ENCODE peak calls at places on chromosomes 16 and 17, in nine cellular contexts. One of them, this sample, is unnamed.

GRCh38 chr16:65117701-65118448 is 4.0 kb downstream of the CDH11 start:
- DNase-seq in breast epithelium: peak; percentile 60
- DNase-seq in adrenal gland: peak; percentile 76
- DNase-seq in upper lobe of right lung: no peak
- DNase-seq in psoas muscle: peak; percentile 68
- DNase-seq in AG04450: peak; percentile 75
- DNase-seq in uterus: peak; percentile 80
- DNase-seq in transverse colon: peak; percentile 70
- DNase-seq in HCT116: peak; percentile 0
- DNase-seq in this sample: no peak

GRCh38 chr16:3175157-3176153 is 12.5 kb upstream of the OR1F1 start:
- DNase-seq in upper lobe of right lung: no peak
- DNase-seq in transverse colon: no peak
- DNase-seq in adrenal gland: no peak
- DNase-seq in breast epithelium: no peak
- DNase-seq in uterus: no peak
- DNase-seq in psoas muscle: no peak
- DNase-seq in HCT116: peak; percentile 80
- DNase-seq in AG04450: no peak
- DNase-seq in this sample: no peak

GRCh38 chr17:41338961-41339485 is 11.6 kb downstream of the KRT33A start:
- DNase-seq in upper lobe of right lung: no peak
- DNase-seq in psoas muscle: no peak
- DNase-seq in transverse colon: no peak
- DNase-seq in breast epithelium: no peak
- DNase-seq in adrenal gland: no peak
- DNase-seq in HCT116: no peak
- DNase-seq in uterus: no peak
- DNase-seq in AG04450: no peak
- DNase-seq in this sample: no peak

GRCh38 chr16:49529646-49530045 is 156.0 kb downstream of the C16orf78 start:
- DNase-seq in uterus: no peak
- DNase-seq in AG04450: no peak
- DNase-seq in upper lobe of right lung: no peak
- DNase-seq in breast epithelium: no peak
- DNase-seq in HCT116: no peak
- DNase-seq in adrenal gland: no peak
- DNase-seq in transverse colon: no peak
- DNase-seq in psoas muscle: no peak
- DNase-seq in this sample: no peak

GRCh38 chr17:50626037-50626574 is 8.6 kb upstream of the ABCC3 start:
- DNase-seq in uterus: peak; percentile 83
- DNase-seq in upper lobe of right lung: peak; percentile 84
- DNase-seq in AG04450: peak; percentile 37
- DNase-seq in transverse colon: peak; percentile 71
- DNase-seq in HCT116: peak; percentile 58
- DNase-seq in psoas muscle: peak; percentile 87
- DNase-seq in breast epithelium: peak; percentile 68
- DNase-seq in adrenal gland: peak; percentile 88
- DNase-seq in this sample: no peak

GRCh38 chr17:2275722-2276121 is 27.9 kb downstream of the SMG6 start:
- DNase-seq in upper lobe of right lung: no peak
- DNase-seq in psoas muscle: no peak
- DNase-seq in adrenal gland: no peak
- DNase-seq in breast epithelium: no peak
- DNase-seq in AG04450: no peak
- DNase-seq in uterus: no peak
- DNase-seq in transverse colon: no peak
- DNase-seq in HCT116: no peak
- DNase-seq in this sample: no peak

GRCh38 chr17:65797809-65798208 is 236.4 kb upstream of the AXIN2 start:
- DNase-seq in AG04450: no peak
- DNase-seq in adrenal gland: no peak
- DNase-seq in breast epithelium: no peak
- DNase-seq in transverse colon: no peak
- DNase-seq in HCT116: no peak
- DNase-seq in uterus: no peak
- DNase-seq in upper lobe of right lung: no peak
- DNase-seq in psoas muscle: no peak
- DNase-seq in this sample: no peak

GRCh38 chr16:84834403-84834772 is 14.6 kb downstream of the CRISPLD2 start:
- DNase-seq in HCT116: no peak
- DNase-seq in AG04450: no peak
- DNase-seq in psoas muscle: no peak
- DNase-seq in transverse colon: no peak
- DNase-seq in uterus: no peak
- DNase-seq in adrenal gland: no peak
- DNase-seq in upper lobe of right lung: no peak
- DNase-seq in breast epithelium: peak; percentile 64
- DNase-seq in this sample: no peak

GRCh38 chr17:80613732-80614071 is 69.1 kb downstream of the RPTOR start:
- DNase-seq in transverse colon: no peak
- DNase-seq in breast epithelium: no peak
- DNase-seq in uterus: no peak
- DNase-seq in psoas muscle: no peak
- DNase-seq in AG04450: no peak
- DNase-seq in upper lobe of right lung: no peak
- DNase-seq in adrenal gland: no peak
- DNase-seq in HCT116: no peak
- DNase-seq in this sample: no peak

GRCh38 chr17:70661342-70662222 is 492.2 kb downstream of the KCNJ2 start:
- DNase-seq in psoas muscle: no peak
- DNase-seq in uterus: no peak
- DNase-seq in transverse colon: peak; percentile 35
- DNase-seq in AG04450: no peak
- DNase-seq in adrenal gland: no peak
- DNase-seq in breast epithelium: no peak
- DNase-seq in upper lobe of right lung: no peak
- DNase-seq in HCT116: no peak
- DNase-seq in this sample: no peak

GRCh38 chr17:10698116-10698818 is 873 bp downstream of the ADPRM start:
- DNase-seq in AG04450: no peak
- DNase-seq in upper lobe of right lung: no peak
- DNase-seq in uterus: no peak
- DNase-seq in HCT116: no peak
- DNase-seq in breast epithelium: no peak
- DNase-seq in adrenal gland: peak; percentile 8
- DNase-seq in transverse colon: no peak
- DNase-seq in psoas muscle: no peak
- DNase-seq in this sample: no peak

GRCh38 chr16:16934660-16935059 is 536.1 kb downstream of the XYLT1 start:
- DNase-seq in adrenal gland: no peak
- DNase-seq in uterus: no peak
- DNase-seq in transverse colon: no peak
- DNase-seq in breast epithelium: no peak
- DNase-seq in HCT116: no peak
- DNase-seq in psoas muscle: no peak
- DNase-seq in AG04450: no peak
- DNase-seq in upper lobe of right lung: no peak
- DNase-seq in this sample: no peak

GRCh38 chr17:66716236-66717026 is 118.5 kb upstream of the CACNG5 start:
- DNase-seq in transverse colon: no peak
- DNase-seq in breast epithelium: no peak
- DNase-seq in upper lobe of right lung: no peak
- DNase-seq in psoas muscle: no peak
- DNase-seq in uterus: no peak
- DNase-seq in AG04450: no peak
- DNase-seq in HCT116: no peak
- DNase-seq in adrenal gland: peak; percentile 35
- DNase-seq in this sample: no peak

GRCh38 chr17:76384222-76384986 is at the start of gene SPHK1:
- DNase-seq in uterus: peak; percentile 54
- DNase-seq in transverse colon: peak; percentile 76
- DNase-seq in psoas muscle: peak; percentile 81
- DNase-seq in breast epithelium: no peak
- DNase-seq in adrenal gland: peak; percentile 58
- DNase-seq in HCT116: peak; percentile 51
- DNase-seq in AG04450: no peak
- DNase-seq in upper lobe of right lung: peak; percentile 88
- DNase-seq in this sample: no peak

GRCh38 chr17:76382305-76382802 is 2.1 kb upstream of the SPHK1 start:
- DNase-seq in adrenal gland: no peak
- DNase-seq in AG04450: no peak
- DNase-seq in HCT116: no peak
- DNase-seq in breast epithelium: peak; percentile 54
- DNase-seq in transverse colon: no peak
- DNase-seq in uterus: no peak
- DNase-seq in upper lobe of right lung: no peak
- DNase-seq in psoas muscle: no peak
- DNase-seq in this sample: no peak

GRCh38 chr17:76384987-76385891 is 830 bp downstream of the SPHK1 start:
- DNase-seq in breast epithelium: no peak
- DNase-seq in uterus: peak; percentile 44
- DNase-seq in transverse colon: peak; percentile 49
- DNase-seq in psoas muscle: peak; percentile 68
- DNase-seq in upper lobe of right lung: peak; percentile 74
- DNase-seq in adrenal gland: peak; percentile 44
- DNase-seq in AG04450: no peak
- DNase-seq in HCT116: no peak
- DNase-seq in this sample: no peak

GRCh38 chr17:76382803-76383644 is 1.4 kb upstream of the SPHK1 start:
- DNase-seq in AG04450: no peak
- DNase-seq in upper lobe of right lung: peak; percentile 82
- DNase-seq in HCT116: no peak
- DNase-seq in transverse colon: peak; percentile 67
- DNase-seq in breast epithelium: peak; percentile 70
- DNase-seq in psoas muscle: no peak
- DNase-seq in uterus: no peak
- DNase-seq in adrenal gland: peak; percentile 31
- DNase-seq in this sample: no peak

GRCh38 chr17:76383645-76384221 is 676 bp upstream of the SPHK1 start:
- DNase-seq in upper lobe of right lung: peak; percentile 78
- DNase-seq in HCT116: no peak
- DNase-seq in uterus: peak; percentile 42
- DNase-seq in psoas muscle: peak; percentile 78
- DNase-seq in breast epithelium: peak; percentile 50
- DNase-seq in adrenal gland: peak; percentile 28
- DNase-seq in transverse colon: peak; percentile 47
- DNase-seq in AG04450: no peak
- DNase-seq in this sample: no peak
- TF ChIP-seq CTCF in upper lobe of right lung: peak; percentile 36
- TF ChIP-seq CTCF in HCT116: peak; percentile 33
- TF ChIP-seq CTCF in uterus: no peak
- TF ChIP-seq CTCF in psoas muscle: peak; percentile 38
- TF ChIP-seq CTCF in breast epithelium: peak; percentile 39
- TF ChIP-seq CTCF in adrenal gland: peak; percentile 39
- TF ChIP-seq CTCF in transverse colon: peak; percentile 50
- TF ChIP-seq CTCF in AG04450: peak; percentile 31
- TF ChIP-seq CTCF in this sample: peak; percentile 67

GRCh38 chr17:8173871-8174322 is 2.3 kb downstream of the TMEM107 start:
- DNase-seq in adrenal gland: no peak
- DNase-seq in breast epithelium: no peak
- DNase-seq in transverse colon: peak; percentile 17
- DNase-seq in psoas muscle: no peak
- DNase-seq in uterus: no peak
- DNase-seq in AG04450: no peak
- DNase-seq in HCT116: no peak
- DNase-seq in upper lobe of right lung: no peak
- DNase-seq in this sample: no peak

GRCh38 chr17:8176998-8177731 is 985 bp upstream of the TMEM107 start:
- DNase-seq in adrenal gland: no peak
- DNase-seq in breast epithelium: no peak
- DNase-seq in AG04450: no peak
- DNase-seq in uterus: no peak
- DNase-seq in transverse colon: no peak
- DNase-seq in upper lobe of right lung: no peak
- DNase-seq in HCT116: no peak
- DNase-seq in psoas muscle: no peak
- DNase-seq in this sample: no peak

GRCh38 chr17:8175795-8176196 is 384 bp downstream of the TMEM107 start:
- DNase-seq in AG04450: no peak
- DNase-seq in breast epithelium: no peak
- DNase-seq in psoas muscle: no peak
- DNase-seq in adrenal gland: peak; percentile 35
- DNase-seq in uterus: no peak
- DNase-seq in HCT116: no peak
- DNase-seq in upper lobe of right lung: no peak
- DNase-seq in transverse colon: peak; percentile 41
- DNase-seq in this sample: no peak

GRCh38 chr17:8173056-8173870 is 2.9 kb downstream of the TMEM107 start:
- DNase-seq in breast epithelium: peak; percentile 86
- DNase-seq in HCT116: peak; percentile 99
- DNase-seq in adrenal gland: peak; percentile 91
- DNase-seq in psoas muscle: peak; percentile 79
- DNase-seq in upper lobe of right lung: peak; percentile 82
- DNase-seq in AG04450: peak; percentile 96
- DNase-seq in transverse colon: peak; percentile 84
- DNase-seq in uterus: peak; percentile 71
- DNase-seq in this sample: no peak

GRCh38 chr17:8176197-8176940 is at the start of gene TMEM107:
- DNase-seq in uterus: peak; percentile 85
- DNase-seq in HCT116: peak; percentile 74
- DNase-seq in adrenal gland: peak; percentile 92
- DNase-seq in AG04450: no peak
- DNase-seq in breast epithelium: peak; percentile 72
- DNase-seq in psoas muscle: peak; percentile 90
- DNase-seq in upper lobe of right lung: peak; percentile 94
- DNase-seq in transverse colon: peak; percentile 93
- DNase-seq in this sample: no peak
- TF ChIP-seq CTCF in uterus: no peak
- TF ChIP-seq CTCF in HCT116: no peak
- TF ChIP-seq CTCF in adrenal gland: no peak
- TF ChIP-seq CTCF in AG04450: no peak
- TF ChIP-seq CTCF in breast epithelium: no peak
- TF ChIP-seq CTCF in psoas muscle: no peak
- TF ChIP-seq CTCF in upper lobe of right lung: no peak
- TF ChIP-seq CTCF in transverse colon: no peak
- TF ChIP-seq CTCF in this sample: peak; percentile 35

DNA sequence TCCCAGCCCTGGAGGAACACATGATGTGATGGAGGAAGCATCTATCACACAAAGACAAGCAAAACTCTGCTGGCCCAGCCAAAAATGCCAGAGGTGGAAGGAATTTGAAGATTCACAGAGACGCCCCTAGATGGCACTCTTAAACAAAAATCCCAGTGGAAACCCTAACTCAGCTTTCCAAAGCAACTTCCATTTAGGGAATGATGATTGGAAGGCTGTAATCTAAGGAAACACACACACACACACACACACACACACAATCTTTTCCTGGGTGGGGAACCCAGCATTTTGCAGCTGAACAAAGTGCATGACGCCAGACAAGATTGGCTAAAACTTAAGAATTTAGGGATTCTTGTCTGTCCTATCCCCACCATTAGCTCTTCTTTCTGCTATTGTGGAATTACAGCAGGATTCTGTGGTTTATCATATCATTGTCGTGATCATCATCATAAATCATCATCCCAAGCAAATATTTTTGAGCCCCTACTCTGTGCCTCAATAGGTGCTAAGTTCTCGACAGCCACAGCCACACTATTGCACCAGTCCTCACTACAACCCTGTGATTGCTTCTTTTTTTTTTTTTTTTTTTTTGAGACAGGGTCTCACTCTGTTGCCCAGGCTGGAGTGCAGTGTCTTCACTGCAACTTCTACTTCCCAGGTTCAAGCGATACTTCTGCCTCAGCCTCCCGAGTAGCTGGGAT is 1.6 kb upstream of the LDAF1 start:
- DNase-seq in transverse colon: peak; percentile 30
- DNase-seq in upper lobe of right lung: no peak
- DNase-seq in psoas muscle: no peak
- DNase-seq in adrenal gland: peak; percentile 37
- DNase-seq in HCT116: peak; percentile 78
- DNase-seq in breast epithelium: no peak
- DNase-seq in AG04450: no peak
- DNase-seq in uterus: peak; percentile 32
- DNase-seq in this sample: no peak
- TF ChIP-seq CTCF in transverse colon: peak; percentile 68
- TF ChIP-seq CTCF in upper lobe of right lung: peak; percentile 62
- TF ChIP-seq CTCF in psoas muscle: peak; percentile 57
- TF ChIP-seq CTCF in adrenal gland: peak; percentile 71
- TF ChIP-seq CTCF in HCT116: peak; percentile 67
- TF ChIP-seq CTCF in breast epithelium: peak; percentile 55
- TF ChIP-seq CTCF in AG04450: peak; percentile 77
- TF ChIP-seq CTCF in uterus: peak; percentile 55
- TF ChIP-seq CTCF in this sample: peak; percentile 82

GRCh38 chr17:56866496-56866895 is 32.5 kb downstream of the DGKE start:
- DNase-seq in HCT116: no peak
- DNase-seq in adrenal gland: no peak
- DNase-seq in transverse colon: no peak
- DNase-seq in AG04450: no peak
- DNase-seq in psoas muscle: no peak
- DNase-seq in uterus: no peak
- DNase-seq in upper lobe of right lung: no peak
- DNase-seq in breast epithelium: no peak
- DNase-seq in this sample: no peak
- TF ChIP-seq CTCF in HCT116: peak; percentile 40
- TF ChIP-seq CTCF in adrenal gland: no peak
- TF ChIP-seq CTCF in transverse colon: no peak
- TF ChIP-seq CTCF in AG04450: no peak
- TF ChIP-seq CTCF in psoas muscle: no peak
- TF ChIP-seq CTCF in uterus: no peak
- TF ChIP-seq CTCF in upper lobe of right lung: peak; percentile 12
- TF ChIP-seq CTCF in breast epithelium: no peak
- TF ChIP-seq CTCF in this sample: no peak